ENCODE peak calls at places on chromosomes 3 and 15, in nine cellular contexts. Z is choroid plexus epithelial cell; Y is fibroblast of lung; X is WERI-Rb-1; E is ascending aorta; F is CD4-positive, CD25-positive, alpha-beta regulatory T cell; M is fibroblast of mammary gland; T is CD8-positive, alpha-beta T cell; Q is LNCaP clone FGC. K is an unnamed sample.

GRCh38 chr3:197417451-197417850 is 119.0 kb upstream of the DLG1 start:
- DNase-seq in Z (peak; percentile 41), Y (peak; percentile 40), X (no peak), E (no peak), F (no peak), M (peak; percentile 45), T (no peak), Q (no peak), K (peak; percentile 57)

GRCh38 chr3:17639257-17639656 is 103.2 kb downstream of the TBC1D5 start:
- DNase-seq in Z (peak; percentile 71), Y (peak; percentile 78), X (no peak), E (no peak), F (no peak), M (peak; percentile 76), T (no peak), Q (no peak), K (peak; percentile 79)

GRCh38 chr15:73751896-73752816 is 995 bp downstream of the INSYN1 start:
- DNase-seq in Z (no peak), Y (no peak), X (peak; percentile 62), E (no peak), F (no peak), M (no peak), T (no peak), Q (no peak), K (no peak)

GRCh38 chr15:65869954-65870871 is 922 bp downstream of the RAB11A start:
- DNase-seq in Z (peak; percentile 43), Y (peak; percentile 28), X (peak; percentile 20), E (peak; percentile 73), F (no peak), M (peak; percentile 32), T (peak; percentile 34), Q (peak; percentile 87), K (peak; percentile 20)

GRCh38 chr3:197353867-197354180 is 55.4 kb upstream of the DLG1 start:
- DNase-seq in Z (peak; percentile 54), Y (peak; percentile 10), X (peak; percentile 87), E (no peak), F (no peak), M (no peak), T (no peak), Q (no peak), K (peak; percentile 61)

GRCh38 chr3:185069583-185070030 is 83.3 kb downstream of the C3orf70 start:
- DNase-seq in Z (no peak), Y (no peak), X (peak; percentile 64), E (no peak), F (no peak), M (no peak), T (no peak), Q (no peak), K (no peak)

GRCh38 chr3:112307557-112307956 is 13.5 kb upstream of the SLC9C1 start:
- DNase-seq in Z (no peak), Y (no peak), X (no peak), E (no peak), F (no peak), M (no peak), T (no peak), Q (no peak), K (no peak)

GRCh38 chr3:35733276-35733675 is 94.0 kb downstream of the ARPP21 start:
- DNase-seq in Z (no peak), Y (no peak), X (no peak), E (no peak), F (no peak), M (no peak), T (no peak), Q (peak; percentile 1), K (no peak)

GRCh38 chr3:170426240-170426797 is 7.7 kb downstream of the CLDN11 start:
- DNase-seq in Z (peak; percentile 79), Y (no peak), X (peak; percentile 30), E (no peak), F (no peak), M (no peak), T (no peak), Q (no peak), K (peak; percentile 74)

GRCh38 chr3:56939759-56940323 is 120.6 kb upstream of the SPATA12 start:
- DNase-seq in Z (no peak), Y (no peak), X (no peak), E (no peak), F (no peak), M (no peak), T (no peak), Q (no peak), K (no peak)

GRCh38 chr3:81742581-81742980 is 18.9 kb downstream of the GBE1 start:
- DNase-seq in Z (peak; percentile 19), Y (no peak), X (no peak), E (no peak), F (no peak), M (no peak), T (no peak), Q (no peak), K (no peak)
- H3K4me3 ChIP-seq in Z (no peak overlapping the region), Y (peak overlapping the region; percentile 3), X (no peak overlapping the region), E (no peak overlapping the region), F (no peak overlapping the region), M (no peak overlapping the region), T (no peak overlapping the region), Q (no peak overlapping the region), K (no peak overlapping the region)

DNA sequence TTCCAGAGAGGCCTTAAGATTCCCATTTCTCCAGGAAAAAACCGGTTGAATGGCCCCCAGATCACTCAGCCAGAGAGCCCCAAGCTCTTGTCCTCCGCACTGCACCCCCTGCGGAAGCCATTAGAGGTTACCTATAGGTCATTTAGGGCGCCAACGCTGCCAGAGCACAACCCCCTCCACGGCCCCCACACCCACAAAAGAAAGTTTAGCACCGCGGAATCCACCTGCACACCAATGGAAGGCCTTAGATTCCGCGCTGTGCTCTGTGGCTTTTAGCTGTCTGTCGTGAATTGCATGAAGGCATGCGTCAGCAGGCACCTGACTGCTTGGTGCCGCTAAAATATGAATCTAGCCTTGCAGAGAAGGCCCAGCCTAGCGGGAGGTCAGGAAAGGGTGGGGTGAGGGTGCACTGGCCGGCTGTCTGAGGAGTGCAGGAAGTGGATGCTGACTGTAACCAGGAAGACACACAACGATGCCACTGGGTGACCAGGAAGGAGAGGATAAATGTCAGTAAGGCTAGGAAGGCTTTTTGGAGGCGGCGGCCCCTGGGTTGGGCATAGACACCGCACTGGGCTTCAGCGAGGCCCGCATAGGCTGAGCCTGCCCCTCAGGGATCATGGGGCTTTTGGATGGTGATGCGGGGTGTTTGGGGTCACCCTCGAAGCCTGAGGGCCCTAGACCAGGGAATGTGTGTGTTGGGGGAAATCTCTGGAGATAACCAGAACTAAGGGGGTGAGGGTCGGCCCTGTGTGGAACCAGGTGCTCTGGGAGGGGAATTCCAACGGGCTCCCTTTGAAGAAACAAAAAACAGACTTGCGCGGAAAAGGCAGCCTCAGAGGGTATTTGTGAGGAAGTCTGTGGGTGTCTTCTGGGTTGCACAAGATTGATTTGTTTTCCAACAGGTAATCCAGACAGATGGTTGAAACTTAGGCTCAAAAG is 964 bp upstream of the NUP210 start:
- DNase-seq in Z (no peak), Y (no peak), X (no peak), E (no peak), F (peak; percentile 76), M (no peak), T (peak; percentile 94), Q (no peak), K (no peak)
- H3K4me3 ChIP-seq in Z (no peak overlapping the region), Y (no peak overlapping the region), X (peak overlapping the region; percentile 48), E (peak overlapping the region; percentile 66), F (peak overlapping the region; percentile 69), M (no peak overlapping the region), T (peak overlapping the region; percentile 84), Q (peak overlapping the region; percentile 65), K (no peak overlapping the region)

DNA sequence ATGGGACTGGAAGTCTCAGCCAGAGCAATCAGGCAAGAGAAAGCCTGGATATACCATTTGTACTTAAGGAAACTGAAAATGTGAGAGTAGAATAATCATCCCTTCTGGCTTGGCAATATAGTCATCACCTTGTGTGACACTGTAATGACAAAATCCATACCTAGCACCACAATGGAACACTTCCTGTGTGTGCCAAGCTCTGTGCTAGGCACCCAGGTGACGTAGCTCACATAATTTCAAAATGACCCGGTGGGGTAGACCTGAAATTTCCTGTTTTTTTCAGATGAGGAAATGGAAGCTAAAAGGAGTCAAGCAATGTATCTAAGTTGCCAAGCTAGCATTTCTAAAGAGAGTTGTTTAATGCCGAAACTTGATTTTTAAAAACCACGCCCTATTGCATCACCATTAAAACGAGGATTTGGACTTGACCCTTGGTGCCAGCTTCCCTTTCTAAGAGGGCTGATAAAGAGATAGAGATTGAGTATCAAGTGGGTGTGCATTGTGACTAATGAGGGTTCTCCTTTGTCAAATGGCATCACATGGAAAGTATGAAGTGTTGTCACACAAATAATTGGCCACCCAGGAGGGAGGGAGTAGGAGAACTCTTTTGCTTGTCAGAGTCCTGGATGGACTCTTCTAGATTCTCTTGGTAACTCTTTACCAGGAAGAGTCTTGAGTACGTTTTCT is 141.3 kb upstream of the PDZRN3 start:
- DNase-seq in Z (no peak), Y (peak; percentile 39), X (no peak), E (no peak), F (no peak), M (peak; percentile 62), T (no peak), Q (no peak), K (no peak)
- H3K4me3 ChIP-seq in Z (no peak overlapping the region), Y (no peak overlapping the region), X (no peak overlapping the region), E (no peak overlapping the region), F (no peak overlapping the region), M (peak overlapping the region; percentile 15), T (no peak overlapping the region), Q (no peak overlapping the region), K (no peak overlapping the region)

DNA sequence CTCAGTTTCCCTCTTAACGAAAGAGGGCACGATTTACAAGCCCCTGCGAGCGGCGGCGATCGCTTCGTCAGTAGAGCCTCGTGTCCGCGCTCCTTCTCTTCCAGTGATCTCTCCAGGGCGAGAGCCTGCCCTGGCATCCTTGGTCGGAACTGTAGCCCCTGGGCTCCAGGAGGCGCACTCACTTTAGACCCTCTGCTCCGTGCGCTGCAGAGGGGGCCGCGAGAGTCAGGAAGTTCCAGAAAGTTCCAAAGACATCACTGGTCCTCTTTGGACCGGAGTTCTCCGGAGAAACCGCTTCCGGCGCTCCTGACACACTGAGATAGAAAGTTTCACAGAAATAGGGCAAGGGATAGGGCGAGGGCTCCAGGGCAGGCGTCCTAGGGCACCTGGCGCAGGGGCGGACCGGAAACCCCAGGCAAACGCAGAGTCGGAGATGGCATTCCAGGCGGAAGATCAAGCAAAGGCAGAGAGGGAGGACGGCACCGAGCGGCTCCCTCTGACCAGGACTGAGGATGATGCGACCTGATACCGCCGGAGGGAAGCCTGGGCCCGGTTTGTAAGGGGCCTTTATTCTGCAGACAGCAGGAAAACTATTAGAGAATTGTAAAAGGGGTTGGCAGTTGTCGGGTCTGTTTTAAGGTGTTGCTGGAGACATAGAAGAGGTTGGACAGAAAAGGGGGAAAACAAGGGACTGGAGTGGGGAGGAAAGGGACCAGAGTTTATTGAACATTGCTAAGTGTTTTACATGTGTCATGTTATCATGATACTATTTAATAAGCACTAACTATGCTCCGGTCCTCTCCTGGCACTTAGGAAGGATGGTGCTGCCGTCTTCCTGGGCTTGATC is 1.3 kb upstream of the CPEB1 start:
- DNase-seq in Z (no peak), Y (peak; percentile 16), X (no peak), E (no peak), F (no peak), M (no peak), T (no peak), Q (no peak), K (no peak)
- H3K4me3 ChIP-seq in Z (peak overlapping the region; percentile 17), Y (peak overlapping the region; percentile 17), X (peak overlapping the region; percentile 58), E (peak overlapping the region; percentile 66), F (no peak overlapping the region), M (no peak overlapping the region), T (peak overlapping the region; percentile 60), Q (no peak overlapping the region), K (no peak overlapping the region)

GRCh38 chr3:135503429-135504083 is 462.0 kb upstream of the PPP2R3A start:
- DNase-seq in Z (peak; percentile 68), Y (peak; percentile 59), X (peak; percentile 88), E (no peak), F (no peak), M (peak; percentile 70), T (no peak), Q (peak; percentile 23), K (peak; percentile 59)
- H3K4me3 ChIP-seq in Z (no peak overlapping the region), Y (no peak overlapping the region), X (no peak overlapping the region), E (no peak overlapping the region), F (no peak overlapping the region), M (no peak overlapping the region), T (no peak overlapping the region), Q (no peak overlapping the region), K (no peak overlapping the region)

K was measured in astrocyte of the spinal cord.